ENCODE peak calls at places on chromosomes 7 and 10, in five cellular contexts. One of them, this sample, is unnamed.

GRCh38 chr7:88546808-88547207 is 212.7 kb upstream of the ZNF804B start:
- DNase-seq in GM12878: peak; percentile 20
- DNase-seq in left ventricle myocardium inferior: no peak
- DNase-seq in HAP-1: peak; percentile 58
- DNase-seq in psoas muscle: no peak
- DNase-seq in this sample: no peak

GRCh38 chr10:96918214-96919002 is 86.3 kb downstream of the LCOR start:
- DNase-seq in GM12878: no peak
- DNase-seq in left ventricle myocardium inferior: no peak
- DNase-seq in HAP-1: peak; percentile 17
- DNase-seq in psoas muscle: no peak
- DNase-seq in this sample: no peak

GRCh38 chr10:92574545-92575377 is 868 bp upstream of the IDE start:
- DNase-seq in GM12878: no peak
- DNase-seq in left ventricle myocardium inferior: no peak
- DNase-seq in HAP-1: peak; percentile 49
- DNase-seq in psoas muscle: no peak
- DNase-seq in this sample: no peak

GRCh38 chr7:41045556-41046123 is 657.2 kb downstream of the INHBA start:
- DNase-seq in GM12878: no peak
- DNase-seq in left ventricle myocardium inferior: no peak
- DNase-seq in HAP-1: no peak
- DNase-seq in psoas muscle: no peak
- DNase-seq in this sample: peak; percentile 63

GRCh38 chr10:13417459-13418126 is 69.5 kb upstream of the SEPHS1 start:
- DNase-seq in GM12878: no peak
- DNase-seq in left ventricle myocardium inferior: no peak
- DNase-seq in HAP-1: no peak
- DNase-seq in psoas muscle: no peak
- DNase-seq in this sample: no peak

GRCh38 chr10:114261116-114261515 is 22.1 kb downstream of the VWA2 start:
- DNase-seq in GM12878: no peak
- DNase-seq in left ventricle myocardium inferior: no peak
- DNase-seq in HAP-1: no peak
- DNase-seq in psoas muscle: no peak
- DNase-seq in this sample: no peak

GRCh38 chr10:88017781-88018180 is 154.4 kb downstream of the PTEN start:
- DNase-seq in GM12878: no peak
- DNase-seq in left ventricle myocardium inferior: no peak
- DNase-seq in HAP-1: no peak
- DNase-seq in psoas muscle: no peak
- DNase-seq in this sample: no peak

GRCh38 chr7:46006212-46006611 is 85.1 kb upstream of the IGFBP3 start:
- DNase-seq in GM12878: no peak
- DNase-seq in left ventricle myocardium inferior: no peak
- DNase-seq in HAP-1: no peak
- DNase-seq in psoas muscle: no peak
- DNase-seq in this sample: no peak

GRCh38 chr10:22570733-22571430 is 143.5 kb downstream of the PIP4K2A start:
- DNase-seq in GM12878: no peak
- DNase-seq in left ventricle myocardium inferior: no peak
- DNase-seq in HAP-1: no peak
- DNase-seq in psoas muscle: no peak
- DNase-seq in this sample: no peak

GRCh38 chr7:96152706-96153105 is 169.2 kb downstream of the SLC25A13 start:
- DNase-seq in GM12878: no peak
- DNase-seq in left ventricle myocardium inferior: no peak
- DNase-seq in HAP-1: no peak
- DNase-seq in psoas muscle: no peak
- DNase-seq in this sample: no peak

GRCh38 chr10:21527634-21528451 is 2.4 kb upstream of the SKIDA1 start:
- DNase-seq in GM12878: no peak
- DNase-seq in left ventricle myocardium inferior: no peak
- DNase-seq in HAP-1: no peak
- DNase-seq in psoas muscle: no peak
- DNase-seq in this sample: no peak

GRCh38 chr7:42831051-42831952 is 80.6 kb downstream of the C7orf25 start:
- DNase-seq in GM12878: no peak
- DNase-seq in left ventricle myocardium inferior: peak; percentile 17
- DNase-seq in HAP-1: no peak
- DNase-seq in psoas muscle: no peak
- DNase-seq in this sample: no peak

GRCh38 chr10:36463390-36463789 is 662.0 kb upstream of the ANKRD30A start:
- DNase-seq in GM12878: no peak
- DNase-seq in left ventricle myocardium inferior: no peak
- DNase-seq in HAP-1: no peak
- DNase-seq in psoas muscle: no peak
- DNase-seq in this sample: no peak

DNA sequence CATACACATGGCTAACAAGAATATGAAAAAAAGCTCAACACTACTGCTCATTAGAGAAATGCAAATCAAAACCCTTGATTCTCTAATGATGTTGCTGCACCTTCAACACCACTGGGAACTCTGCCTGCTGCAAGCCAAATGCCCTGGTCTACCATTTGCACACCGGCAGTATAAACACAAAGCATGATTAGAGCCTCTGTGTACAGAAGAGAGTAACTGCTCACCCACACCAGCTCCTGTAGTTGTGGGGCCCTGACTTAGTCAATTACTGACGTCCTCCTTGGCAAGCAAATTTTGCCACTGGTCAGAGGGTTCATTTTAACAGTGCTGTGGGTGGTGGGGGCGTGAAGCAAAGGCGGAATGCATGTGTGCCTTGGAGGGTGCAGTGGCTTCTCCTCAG is 96.1 kb upstream of the RHEB start:
- DNase-seq in GM12878: no peak
- DNase-seq in left ventricle myocardium inferior: no peak
- DNase-seq in HAP-1: no peak
- DNase-seq in psoas muscle: no peak
- DNase-seq in this sample: no peak
- H3K4me1 ChIP-seq in GM12878: no peaks in the 10 kb centered on the region
- H3K4me1 ChIP-seq in left ventricle myocardium inferior: peaks cover 14% of the 10 kb centered on the region
- H3K4me1 ChIP-seq in HAP-1: no peaks in the 10 kb centered on the region
- H3K4me1 ChIP-seq in psoas muscle: no peaks in the 10 kb centered on the region
- H3K4me1 ChIP-seq in this sample: peaks cover 6% of the 10 kb centered on the region

GRCh38 chr10:122343135-122343800 is 31.2 kb upstream of the PLEKHA1 start:
- DNase-seq in GM12878: no peak
- DNase-seq in left ventricle myocardium inferior: no peak
- DNase-seq in HAP-1: no peak
- DNase-seq in psoas muscle: no peak
- DNase-seq in this sample: no peak

GRCh38 chr10:122343936-122344335 is 30.6 kb upstream of the PLEKHA1 start:
- DNase-seq in GM12878: no peak
- DNase-seq in left ventricle myocardium inferior: no peak
- DNase-seq in HAP-1: no peak
- DNase-seq in psoas muscle: no peak
- DNase-seq in this sample: no peak

GRCh38 chr10:122338609-122339441 is 35.7 kb upstream of the PLEKHA1 start:
- DNase-seq in GM12878: no peak
- DNase-seq in left ventricle myocardium inferior: no peak
- DNase-seq in HAP-1: no peak
- DNase-seq in psoas muscle: no peak
- DNase-seq in this sample: no peak

GRCh38 chr10:122342293-122343134 is 32.0 kb upstream of the PLEKHA1 start:
- DNase-seq in GM12878: no peak
- DNase-seq in left ventricle myocardium inferior: no peak
- DNase-seq in HAP-1: peak; percentile 47
- DNase-seq in psoas muscle: no peak
- DNase-seq in this sample: peak; percentile 48

GRCh38 chr10:122341141-122341810 is 33.2 kb upstream of the PLEKHA1 start:
- DNase-seq in GM12878: no peak
- DNase-seq in left ventricle myocardium inferior: peak; percentile 36
- DNase-seq in HAP-1: no peak
- DNase-seq in psoas muscle: no peak
- DNase-seq in this sample: peak; percentile 37
- H3K27me3 ChIP-seq in GM12878: peaks cover 6% of the 10 kb centered on the region
- H3K27me3 ChIP-seq in left ventricle myocardium inferior: no peaks in the 10 kb centered on the region
- H3K27me3 ChIP-seq in HAP-1: no peaks in the 10 kb centered on the region
- H3K27me3 ChIP-seq in psoas muscle: no peaks in the 10 kb centered on the region
- H3K27me3 ChIP-seq in this sample: no peaks in the 10 kb centered on the region

GRCh38 chr7:116553168-116553567 is 28.3 kb downstream of the CAV1 start:
- DNase-seq in GM12878: no peak
- DNase-seq in left ventricle myocardium inferior: no peak
- DNase-seq in HAP-1: no peak
- DNase-seq in psoas muscle: no peak
- DNase-seq in this sample: no peak
- H3K4me1 ChIP-seq in GM12878: peaks cover 12% of the 10 kb centered on the region
- H3K4me1 ChIP-seq in left ventricle myocardium inferior: peaks cover 98% of the 10 kb centered on the region
- H3K4me1 ChIP-seq in HAP-1: no peaks in the 10 kb centered on the region
- H3K4me1 ChIP-seq in psoas muscle: no peaks in the 10 kb centered on the region
- H3K4me1 ChIP-seq in this sample: peaks cover 39% of the 10 kb centered on the region

GRCh38 chr10:1293636-1294440 is 237.7 kb downstream of the WDR37 start:
- DNase-seq in GM12878: no peak
- DNase-seq in left ventricle myocardium inferior: no peak
- DNase-seq in HAP-1: peak; percentile 29
- DNase-seq in psoas muscle: no peak
- DNase-seq in this sample: no peak

GRCh38 chr10:1294748-1295147 is 238.6 kb downstream of the WDR37 start:
- DNase-seq in GM12878: no peak
- DNase-seq in left ventricle myocardium inferior: no peak
- DNase-seq in HAP-1: no peak
- DNase-seq in psoas muscle: no peak
- DNase-seq in this sample: no peak

GRCh38 chr10:1291178-1292090 is 235.2 kb downstream of the WDR37 start:
- DNase-seq in GM12878: no peak
- DNase-seq in left ventricle myocardium inferior: no peak
- DNase-seq in HAP-1: no peak
- DNase-seq in psoas muscle: no peak
- DNase-seq in this sample: no peak

GRCh38 chr10:1292611-1293021 is 236.4 kb downstream of the WDR37 start:
- DNase-seq in GM12878: no peak
- DNase-seq in left ventricle myocardium inferior: no peak
- DNase-seq in HAP-1: no peak
- DNase-seq in psoas muscle: no peak
- DNase-seq in this sample: no peak

GRCh38 chr10:1293147-1293546 is 237.0 kb downstream of the WDR37 start:
- DNase-seq in GM12878: no peak
- DNase-seq in left ventricle myocardium inferior: no peak
- DNase-seq in HAP-1: no peak
- DNase-seq in psoas muscle: no peak
- DNase-seq in this sample: no peak
- H3K27me3 ChIP-seq in GM12878: no peaks in the 10 kb centered on the region
- H3K27me3 ChIP-seq in left ventricle myocardium inferior: peaks cover 89% of the 10 kb centered on the region
- H3K27me3 ChIP-seq in HAP-1: no peaks in the 10 kb centered on the region
- H3K27me3 ChIP-seq in psoas muscle: no peaks in the 10 kb centered on the region
- H3K27me3 ChIP-seq in this sample: no peaks in the 10 kb centered on the region

GRCh38 chr7:1716263-1717094 is 46.4 kb downstream of the ELFN1 start:
- DNase-seq in GM12878: no peak
- DNase-seq in left ventricle myocardium inferior: no peak
- DNase-seq in HAP-1: no peak
- DNase-seq in psoas muscle: no peak
- DNase-seq in this sample: no peak
- H3K4me1 ChIP-seq in GM12878: no peaks in the 10 kb centered on the region
- H3K4me1 ChIP-seq in left ventricle myocardium inferior: peaks cover 69% of the 10 kb centered on the region
- H3K4me1 ChIP-seq in HAP-1: no peaks in the 10 kb centered on the region
- H3K4me1 ChIP-seq in psoas muscle: peaks cover 6% of the 10 kb centered on the region
- H3K4me1 ChIP-seq in this sample: no peaks in the 10 kb centered on the region

This sample was measured in lung.